ENCODE peak calls at places on chromosomes 2 and 18, in five cellular contexts. One of them, this sample, is unnamed.

GRCh38 chr2:128325665-128326181 is 7.1 kb upstream of the HS6ST1 start:
- DNase-seq in OCI-LY7: no peak
- DNase-seq in AG09309: no peak
- DNase-seq in adrenal gland: no peak
- DNase-seq in AG04450: no peak
- DNase-seq in this sample: no peak

GRCh38 chr2:222535477-222535876 is 111.1 kb downstream of the SGPP2 start:
- DNase-seq in OCI-LY7: no peak
- DNase-seq in AG09309: no peak
- DNase-seq in adrenal gland: no peak
- DNase-seq in AG04450: no peak
- DNase-seq in this sample: no peak

GRCh38 chr18:11842562-11842961 is 8.7 kb upstream of the CHMP1B start:
- DNase-seq in OCI-LY7: no peak
- DNase-seq in AG09309: no peak
- DNase-seq in adrenal gland: no peak
- DNase-seq in AG04450: no peak
- DNase-seq in this sample: no peak

GRCh38 chr2:188623995-188624643 is 332.4 kb downstream of the GULP1 start:
- DNase-seq in OCI-LY7: no peak
- DNase-seq in AG09309: no peak
- DNase-seq in adrenal gland: no peak
- DNase-seq in AG04450: no peak
- DNase-seq in this sample: peak

GRCh38 chr2:71716697-71717624 is 263.6 kb downstream of the DYSF start:
- DNase-seq in OCI-LY7: no peak
- DNase-seq in AG09309: peak
- DNase-seq in adrenal gland: peak
- DNase-seq in AG04450: peak
- DNase-seq in this sample: peak

GRCh38 chr2:111930875-111931274 is 32.5 kb downstream of the MERTK start:
- DNase-seq in OCI-LY7: no peak
- DNase-seq in AG09309: peak
- DNase-seq in adrenal gland: no peak
- DNase-seq in AG04450: no peak
- DNase-seq in this sample: peak

GRCh38 chr18:9619545-9619944 is 5.2 kb upstream of the PPP4R1 start:
- DNase-seq in OCI-LY7: no peak
- DNase-seq in AG09309: no peak
- DNase-seq in adrenal gland: no peak
- DNase-seq in AG04450: peak
- DNase-seq in this sample: peak

GRCh38 chr2:72204782-72205545 is 57.3 kb upstream of the CYP26B1 start:
- DNase-seq in OCI-LY7: no peak
- DNase-seq in AG09309: no peak
- DNase-seq in adrenal gland: no peak
- DNase-seq in AG04450: no peak
- DNase-seq in this sample: no peak

GRCh38 chr2:1653137-1653789 is 91.1 kb downstream of the PXDN start:
- DNase-seq in OCI-LY7: no peak
- DNase-seq in AG09309: peak
- DNase-seq in adrenal gland: peak
- DNase-seq in AG04450: peak
- DNase-seq in this sample: peak

GRCh38 chr18:45197526-45197970 is 417.7 kb upstream of the SLC14A2 start:
- DNase-seq in OCI-LY7: no peak
- DNase-seq in AG09309: peak
- DNase-seq in adrenal gland: no peak
- DNase-seq in AG04450: peak
- DNase-seq in this sample: peak

GRCh38 chr2:238847841-238848565 is at the start of gene TWIST2:
- DNase-seq in OCI-LY7: no peak
- DNase-seq in AG09309: peak
- DNase-seq in adrenal gland: peak
- DNase-seq in AG04450: peak
- DNase-seq in this sample: peak

GRCh38 chr2:238846503-238847431 is 1.1 kb upstream of the TWIST2 start:
- DNase-seq in OCI-LY7: no peak
- DNase-seq in AG09309: no peak
- DNase-seq in adrenal gland: no peak
- DNase-seq in AG04450: no peak
- DNase-seq in this sample: no peak

GRCh38 chr2:238845583-238846480 is 2.1 kb upstream of the TWIST2 start:
- DNase-seq in OCI-LY7: no peak
- DNase-seq in AG09309: no peak
- DNase-seq in adrenal gland: no peak
- DNase-seq in AG04450: no peak
- DNase-seq in this sample: no peak

GRCh38 chr2:238848566-238848940 is 668 bp downstream of the TWIST2 start:
- DNase-seq in OCI-LY7: no peak
- DNase-seq in AG09309: no peak
- DNase-seq in adrenal gland: no peak
- DNase-seq in AG04450: no peak
- DNase-seq in this sample: no peak

GRCh38 chr2:238847432-238847801 is 468 bp upstream of the TWIST2 start:
- DNase-seq in OCI-LY7: no peak
- DNase-seq in AG09309: no peak
- DNase-seq in adrenal gland: no peak
- DNase-seq in AG04450: no peak
- DNase-seq in this sample: no peak
- TF ChIP-seq CTCF in OCI-LY7: no peak
- TF ChIP-seq CTCF in AG09309: no peak
- TF ChIP-seq CTCF in adrenal gland: no peak
- TF ChIP-seq CTCF in AG04450: no peak
- TF ChIP-seq CTCF in this sample: no peak

GRCh38 chr2:20012282-20013060 is at the start of gene MATN3:
- DNase-seq in OCI-LY7: no peak
- DNase-seq in AG09309: no peak
- DNase-seq in adrenal gland: no peak
- DNase-seq in AG04450: no peak
- DNase-seq in this sample: peak

GRCh38 chr2:20008703-20009102 is 3.8 kb downstream of the MATN3 start:
- DNase-seq in OCI-LY7: no peak
- DNase-seq in AG09309: no peak
- DNase-seq in adrenal gland: no peak
- DNase-seq in AG04450: no peak
- DNase-seq in this sample: no peak

GRCh38 chr2:20013061-20013721 is 723 bp upstream of the MATN3 start:
- DNase-seq in OCI-LY7: no peak
- DNase-seq in AG09309: no peak
- DNase-seq in adrenal gland: no peak
- DNase-seq in AG04450: no peak
- DNase-seq in this sample: no peak

GRCh38 chr2:20011276-20012031 is 1.0 kb downstream of the MATN3 start:
- DNase-seq in OCI-LY7: no peak
- DNase-seq in AG09309: no peak
- DNase-seq in adrenal gland: no peak
- DNase-seq in AG04450: no peak
- DNase-seq in this sample: no peak

DNA sequence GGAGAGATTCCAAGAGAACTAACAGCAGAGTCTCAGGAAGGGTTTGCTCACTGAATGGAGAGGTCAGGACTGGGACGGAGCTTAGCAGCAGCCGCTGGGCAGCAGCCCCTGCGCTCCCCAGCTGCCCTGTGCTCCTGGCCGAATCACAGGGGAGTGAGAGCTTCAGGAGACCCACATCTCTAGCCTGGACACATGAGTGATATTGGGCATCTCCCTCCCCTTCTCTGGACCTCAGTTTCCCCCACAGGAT is 511 bp downstream of the MATN3 start:
- DNase-seq in OCI-LY7: no peak
- DNase-seq in AG09309: no peak
- DNase-seq in adrenal gland: no peak
- DNase-seq in AG04450: no peak
- DNase-seq in this sample: no peak
- H3K4me3 ChIP-seq in OCI-LY7: no peak
- H3K4me3 ChIP-seq in AG09309: peak
- H3K4me3 ChIP-seq in adrenal gland: no peak
- H3K4me3 ChIP-seq in AG04450: peak
- H3K4me3 ChIP-seq in this sample: peak

DNA sequence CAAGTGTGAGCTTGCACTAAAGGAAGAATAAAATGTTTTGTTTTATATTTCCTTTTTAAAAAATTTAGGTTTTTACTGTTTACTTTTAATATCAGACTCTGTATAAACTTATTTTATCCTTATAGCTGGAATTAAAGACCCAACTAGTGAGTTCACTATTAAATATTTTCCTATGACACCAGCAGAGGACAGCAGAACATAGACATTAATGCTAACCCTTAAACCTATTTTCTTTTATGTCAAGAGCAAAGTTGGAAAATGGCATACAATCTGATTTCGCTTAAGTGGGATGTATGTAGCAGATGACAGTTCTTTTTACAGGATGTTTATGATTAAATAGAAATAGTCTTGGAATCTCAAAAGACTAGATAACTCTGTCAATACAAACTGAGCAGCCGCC is 188.2 kb upstream of the XIRP2 start:
- DNase-seq in OCI-LY7: no peak
- DNase-seq in AG09309: no peak
- DNase-seq in adrenal gland: no peak
- DNase-seq in AG04450: no peak
- DNase-seq in this sample: no peak
- TF ChIP-seq CTCF in OCI-LY7: peak
- TF ChIP-seq CTCF in AG09309: no peak
- TF ChIP-seq CTCF in adrenal gland: no peak
- TF ChIP-seq CTCF in AG04450: peak
- TF ChIP-seq CTCF in this sample: peak

GRCh38 chr2:216149741-216150140 is 40.6 kb downstream of the XRCC5 start:
- DNase-seq in OCI-LY7: no peak
- DNase-seq in AG09309: no peak
- DNase-seq in adrenal gland: no peak
- DNase-seq in AG04450: no peak
- DNase-seq in this sample: no peak
- H3K4me3 ChIP-seq in OCI-LY7: no peak
- H3K4me3 ChIP-seq in AG09309: no peak
- H3K4me3 ChIP-seq in adrenal gland: no peak
- H3K4me3 ChIP-seq in AG04450: no peak
- H3K4me3 ChIP-seq in this sample: no peak

GRCh38 chr18:52001106-52001505 is 338.9 kb upstream of the DCC start:
- DNase-seq in OCI-LY7: no peak
- DNase-seq in AG09309: no peak
- DNase-seq in adrenal gland: no peak
- DNase-seq in AG04450: no peak
- DNase-seq in this sample: no peak
- TF ChIP-seq CTCF in OCI-LY7: no peak
- TF ChIP-seq CTCF in AG09309: no peak
- TF ChIP-seq CTCF in adrenal gland: no peak
- TF ChIP-seq CTCF in AG04450: no peak
- TF ChIP-seq CTCF in this sample: no peak

DNA sequence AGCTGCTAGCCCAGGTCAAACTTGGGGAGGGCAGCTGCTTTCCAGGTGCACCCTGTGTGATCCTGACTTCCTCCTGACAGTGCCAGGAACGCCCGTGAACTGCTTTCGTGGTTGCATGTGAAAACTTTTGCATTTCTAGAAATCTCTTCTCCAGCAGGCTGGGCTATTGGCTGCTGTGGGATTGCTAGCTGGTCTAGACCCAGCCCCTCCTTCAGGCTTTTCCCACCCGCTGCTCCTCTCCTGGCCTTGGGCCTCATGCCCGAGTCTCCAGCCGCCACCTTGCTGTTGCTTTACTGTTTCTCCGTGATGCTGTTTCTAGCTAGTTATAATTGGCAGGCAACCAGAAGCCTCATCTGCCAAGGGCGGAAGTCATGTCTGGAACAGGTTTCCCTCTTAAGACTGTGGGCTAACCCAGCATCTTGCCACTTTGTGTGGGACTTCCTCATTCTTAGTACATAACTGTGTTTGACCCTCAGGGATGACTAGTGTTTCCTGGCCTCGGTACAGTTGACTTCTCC is 27.0 kb upstream of the MGAT4A start:
- DNase-seq in OCI-LY7: peak
- DNase-seq in AG09309: peak
- DNase-seq in adrenal gland: peak
- DNase-seq in AG04450: peak
- DNase-seq in this sample: peak
- H3K4me3 ChIP-seq in OCI-LY7: peak
- H3K4me3 ChIP-seq in AG09309: no peak
- H3K4me3 ChIP-seq in adrenal gland: no peak
- H3K4me3 ChIP-seq in AG04450: no peak
- H3K4me3 ChIP-seq in this sample: no peak

DNA sequence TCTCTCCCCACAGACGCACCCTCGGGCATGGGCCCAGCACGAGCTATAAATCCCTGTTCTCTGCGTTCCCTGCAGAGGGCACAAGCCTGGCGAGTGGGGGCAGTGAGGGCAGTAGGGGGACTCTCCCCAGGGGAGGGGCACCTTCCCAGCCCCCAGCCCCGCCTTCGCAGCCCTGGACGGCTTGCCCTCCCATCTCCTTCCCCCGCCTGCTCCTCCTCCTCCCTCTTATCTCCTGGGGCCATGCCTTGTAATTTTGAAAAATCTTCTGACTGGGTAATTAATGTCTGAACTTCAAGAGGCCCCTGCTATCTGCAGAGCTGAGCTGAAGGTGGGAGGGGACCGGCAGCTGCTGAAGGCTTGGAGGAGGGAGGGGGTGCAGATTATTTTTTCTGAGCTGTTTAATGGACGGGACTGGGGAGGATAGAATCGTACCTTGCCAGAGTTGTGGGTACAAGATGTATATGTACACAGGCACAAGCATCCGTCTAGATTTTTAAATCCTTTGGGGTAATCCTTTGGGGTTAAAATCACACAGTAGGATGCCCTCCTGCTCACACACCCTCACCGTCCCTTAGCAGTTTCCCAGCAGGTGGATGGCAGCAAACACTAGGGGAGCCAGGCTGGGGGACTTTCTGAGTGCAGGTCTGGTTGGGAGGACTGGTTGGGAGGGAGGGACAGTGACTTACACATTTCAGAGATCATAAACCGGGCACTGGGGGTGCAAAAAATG is 121.9 kb downstream of the SMAD7 start:
- DNase-seq in OCI-LY7: no peak
- DNase-seq in AG09309: no peak
- DNase-seq in adrenal gland: peak
- DNase-seq in AG04450: no peak
- DNase-seq in this sample: no peak
- TF ChIP-seq CTCF in OCI-LY7: no peak
- TF ChIP-seq CTCF in AG09309: no peak
- TF ChIP-seq CTCF in adrenal gland: no peak
- TF ChIP-seq CTCF in AG04450: no peak
- TF ChIP-seq CTCF in this sample: no peak

DNA sequence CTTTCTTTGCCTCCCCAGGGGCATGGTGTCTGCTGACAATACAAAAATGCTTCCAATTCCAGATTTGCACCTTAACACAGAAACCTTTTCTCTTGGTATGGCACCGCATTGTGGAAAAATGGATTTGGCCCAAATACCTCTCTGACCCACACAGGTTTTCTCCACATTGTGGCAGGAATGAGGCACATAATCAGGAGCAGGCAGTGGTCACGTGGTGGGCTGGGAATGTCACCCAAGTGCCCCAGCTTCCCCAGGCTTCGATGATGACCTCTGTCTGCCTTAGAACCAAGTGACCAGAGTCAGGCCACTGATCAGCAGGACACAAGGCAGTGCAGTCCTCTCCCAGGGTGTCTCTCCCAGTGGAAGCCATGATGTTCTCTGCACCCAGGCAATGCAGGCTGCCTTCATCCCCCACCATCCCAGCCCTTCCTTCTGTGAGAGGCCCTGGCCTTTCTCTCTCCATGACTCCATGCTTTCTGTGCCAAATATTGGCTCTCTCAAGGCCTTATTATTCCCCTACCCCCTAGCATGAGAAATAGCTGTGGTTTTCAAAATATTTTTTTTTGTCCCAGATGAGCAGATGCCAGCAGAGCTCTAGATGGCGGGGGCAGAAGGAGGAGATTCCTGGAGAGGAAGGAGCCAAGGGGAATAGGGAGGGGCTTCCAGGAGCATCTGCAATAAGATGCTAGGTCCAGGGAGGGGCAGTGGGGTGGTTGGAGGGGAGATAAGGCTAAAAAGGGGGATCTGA is 198.9 kb downstream of the ACKR3 start:
- DNase-seq in OCI-LY7: no peak
- DNase-seq in AG09309: no peak
- DNase-seq in adrenal gland: no peak
- DNase-seq in AG04450: no peak
- DNase-seq in this sample: peak
- H3K4me3 ChIP-seq in OCI-LY7: no peak
- H3K4me3 ChIP-seq in AG09309: no peak
- H3K4me3 ChIP-seq in adrenal gland: no peak
- H3K4me3 ChIP-seq in AG04450: no peak
- H3K4me3 ChIP-seq in this sample: no peak

This sample was measured in astrocyte of the cerebellum.